ENCODE peak calls at places on chromosomes 4 and X, in six cellular contexts. One of them, this sample, is unnamed.

GRCh38 chr4:18815779-18816173 is 794.2 kb upstream of the LCORL start:
- DNase-seq in heart left ventricle: no peak
- DNase-seq in stomach: no peak
- DNase-seq in vagina: no peak
- DNase-seq in HepG2: no peak
- DNase-seq in prostate gland: no peak
- DNase-seq in this sample: no peak

GRCh38 chr4:6716018-6716911 is at the start of gene BLOC1S4:
- DNase-seq in heart left ventricle: peak; percentile 94
- DNase-seq in stomach: peak; percentile 90
- DNase-seq in vagina: no peak
- DNase-seq in HepG2: peak; percentile 80
- DNase-seq in prostate gland: peak; percentile 80
- DNase-seq in this sample: peak; percentile 86

GRCh38 chr4:155539746-155540145 is 126.9 kb upstream of the GUCY1A1 start:
- DNase-seq in heart left ventricle: no peak
- DNase-seq in stomach: no peak
- DNase-seq in vagina: no peak
- DNase-seq in HepG2: no peak
- DNase-seq in prostate gland: no peak
- DNase-seq in this sample: no peak

GRCh38 chr4:15848191-15848842 is 70.2 kb downstream of the CD38 start:
- DNase-seq in heart left ventricle: no peak
- DNase-seq in stomach: no peak
- DNase-seq in vagina: no peak
- DNase-seq in HepG2: no peak
- DNase-seq in prostate gland: no peak
- DNase-seq in this sample: no peak

GRCh38 chrX:20514358-20514757 is 247.6 kb upstream of the RPS6KA3 start:
- DNase-seq in heart left ventricle: no peak
- DNase-seq in stomach: no peak
- DNase-seq in vagina: no peak
- DNase-seq in HepG2: peak; percentile 16
- DNase-seq in prostate gland: no peak
- DNase-seq in this sample: no peak

GRCh38 chrX:35919536-35920309 is at the start of gene CFAP47:
- DNase-seq in heart left ventricle: peak; percentile 26
- DNase-seq in stomach: peak; percentile 30
- DNase-seq in vagina: no peak
- DNase-seq in HepG2: no peak
- DNase-seq in prostate gland: peak; percentile 7
- DNase-seq in this sample: peak; percentile 25

GRCh38 chr4:56640907-56641493 is 40.1 kb downstream of the HOPX start:
- DNase-seq in heart left ventricle: no peak
- DNase-seq in stomach: no peak
- DNase-seq in vagina: no peak
- DNase-seq in HepG2: no peak
- DNase-seq in prostate gland: no peak
- DNase-seq in this sample: no peak

GRCh38 chr4:14865804-14866203 is 136.5 kb upstream of the CPEB2 start:
- DNase-seq in heart left ventricle: no peak
- DNase-seq in stomach: no peak
- DNase-seq in vagina: no peak
- DNase-seq in HepG2: no peak
- DNase-seq in prostate gland: no peak
- DNase-seq in this sample: no peak

GRCh38 chr4:70915048-70915815 is 13.1 kb downstream of the MOB1B start:
- DNase-seq in heart left ventricle: no peak
- DNase-seq in stomach: no peak
- DNase-seq in vagina: no peak
- DNase-seq in HepG2: no peak
- DNase-seq in prostate gland: no peak
- DNase-seq in this sample: no peak

GRCh38 chrX:57905141-57905540 is 5.1 kb downstream of the ZXDA start:
- DNase-seq in heart left ventricle: no peak
- DNase-seq in stomach: no peak
- DNase-seq in vagina: no peak
- DNase-seq in HepG2: no peak
- DNase-seq in prostate gland: no peak
- DNase-seq in this sample: no peak

GRCh38 chr4:113547487-113548042 is 214.0 kb downstream of the CAMK2D start:
- DNase-seq in heart left ventricle: peak; percentile 88
- DNase-seq in stomach: peak; percentile 91
- DNase-seq in vagina: no peak
- DNase-seq in HepG2: peak; percentile 97
- DNase-seq in prostate gland: peak; percentile 83
- DNase-seq in this sample: peak; percentile 97

GRCh38 chr4:148951346-148951745 is 509.1 kb upstream of the NR3C2 start:
- DNase-seq in heart left ventricle: no peak
- DNase-seq in stomach: no peak
- DNase-seq in vagina: no peak
- DNase-seq in HepG2: no peak
- DNase-seq in prostate gland: no peak
- DNase-seq in this sample: no peak

GRCh38 chrX:112053169-112053568 is 29.4 kb downstream of the TRPC5 start:
- DNase-seq in heart left ventricle: no peak
- DNase-seq in stomach: no peak
- DNase-seq in vagina: no peak
- DNase-seq in HepG2: no peak
- DNase-seq in prostate gland: no peak
- DNase-seq in this sample: no peak

GRCh38 chr4:73839071-73839470 is 2.6 kb downstream of the CXCL6 start:
- DNase-seq in heart left ventricle: no peak
- DNase-seq in stomach: no peak
- DNase-seq in vagina: no peak
- DNase-seq in HepG2: no peak
- DNase-seq in prostate gland: no peak
- DNase-seq in this sample: no peak

GRCh38 chrX:82589410-82589809 is 918.7 kb upstream of the POU3F4 start:
- DNase-seq in heart left ventricle: no peak
- DNase-seq in stomach: no peak
- DNase-seq in vagina: no peak
- DNase-seq in HepG2: no peak
- DNase-seq in prostate gland: no peak
- DNase-seq in this sample: no peak

GRCh38 chrX:136920001-136920400 is 39.5 kb upstream of the RBMX start:
- DNase-seq in heart left ventricle: no peak
- DNase-seq in stomach: no peak
- DNase-seq in vagina: no peak
- DNase-seq in HepG2: no peak
- DNase-seq in prostate gland: no peak
- DNase-seq in this sample: no peak

GRCh38 chr4:25377572-25377882 is 464 bp downstream of the ANAPC4 start:
- DNase-seq in heart left ventricle: peak; percentile 31
- DNase-seq in stomach: no peak
- DNase-seq in vagina: no peak
- DNase-seq in HepG2: no peak
- DNase-seq in prostate gland: no peak
- DNase-seq in this sample: no peak

GRCh38 chr4:118032691-118033090 is 1.6 kb upstream of the NDST3 start:
- DNase-seq in heart left ventricle: no peak
- DNase-seq in stomach: no peak
- DNase-seq in vagina: no peak
- DNase-seq in HepG2: no peak
- DNase-seq in prostate gland: no peak
- DNase-seq in this sample: no peak

GRCh38 chrX:9816094-9816700 is 30.0 kb downstream of the SHROOM2 start:
- DNase-seq in heart left ventricle: no peak
- DNase-seq in stomach: no peak
- DNase-seq in vagina: no peak
- DNase-seq in HepG2: no peak
- DNase-seq in prostate gland: no peak
- DNase-seq in this sample: no peak

GRCh38 chr4:8176547-8177399 is 18.2 kb upstream of the ABLIM2 start:
- DNase-seq in heart left ventricle: peak; percentile 66
- DNase-seq in stomach: peak; percentile 58
- DNase-seq in vagina: no peak
- DNase-seq in HepG2: peak; percentile 65
- DNase-seq in prostate gland: no peak
- DNase-seq in this sample: peak; percentile 64

GRCh38 chr4:62320612-62321011 is 1120.5 kb downstream of the ADGRL3 start:
- DNase-seq in heart left ventricle: no peak
- DNase-seq in stomach: no peak
- DNase-seq in vagina: no peak
- DNase-seq in HepG2: no peak
- DNase-seq in prostate gland: no peak
- DNase-seq in this sample: no peak

GRCh38 chr4:158770671-158771070 is 1.8 kb downstream of the FNIP2 start:
- DNase-seq in heart left ventricle: no peak
- DNase-seq in stomach: no peak
- DNase-seq in vagina: no peak
- DNase-seq in HepG2: no peak
- DNase-seq in prostate gland: no peak
- DNase-seq in this sample: no peak

GRCh38 chr4:188178276-188178675 is 39.0 kb downstream of the TRIML1 start:
- DNase-seq in heart left ventricle: no peak
- DNase-seq in stomach: no peak
- DNase-seq in vagina: no peak
- DNase-seq in HepG2: no peak
- DNase-seq in prostate gland: no peak
- DNase-seq in this sample: no peak

GRCh38 chr4:116358633-116359222 is 726.6 kb downstream of the TRAM1L1 start:
- DNase-seq in heart left ventricle: no peak
- DNase-seq in stomach: peak; percentile 69
- DNase-seq in vagina: no peak
- DNase-seq in HepG2: peak; percentile 82
- DNase-seq in prostate gland: peak; percentile 22
- DNase-seq in this sample: peak; percentile 84

GRCh38 chr4:76200771-76201224 is 12.8 kb downstream of the SCARB2 start:
- DNase-seq in heart left ventricle: no peak
- DNase-seq in stomach: no peak
- DNase-seq in vagina: no peak
- DNase-seq in HepG2: peak; percentile 77
- DNase-seq in prostate gland: no peak
- DNase-seq in this sample: no peak

GRCh38 chr4:186264660-186265059 is 1.3 kb upstream of the F11 start:
- DNase-seq in heart left ventricle: no peak
- DNase-seq in stomach: no peak
- DNase-seq in vagina: no peak
- DNase-seq in HepG2: no peak
- DNase-seq in prostate gland: no peak
- DNase-seq in this sample: no peak

GRCh38 chr4:175033162-175033561 is 115.0 kb downstream of the ADAM29 start:
- DNase-seq in heart left ventricle: no peak
- DNase-seq in stomach: no peak
- DNase-seq in vagina: no peak
- DNase-seq in HepG2: no peak
- DNase-seq in prostate gland: no peak
- DNase-seq in this sample: no peak

GRCh38 chrX:134807039-134807729 is 148.9 kb upstream of the PLAC1 start:
- DNase-seq in heart left ventricle: peak; percentile 90
- DNase-seq in stomach: peak; percentile 92
- DNase-seq in vagina: no peak
- DNase-seq in HepG2: peak; percentile 80
- DNase-seq in prostate gland: peak; percentile 75
- DNase-seq in this sample: peak; percentile 96
- TF ChIP-seq POLR2A in heart left ventricle: peak; percentile 52
- TF ChIP-seq POLR2A in stomach: no peak
- TF ChIP-seq POLR2A in vagina: no peak
- TF ChIP-seq POLR2A in HepG2: no peak
- TF ChIP-seq POLR2A in prostate gland: peak; percentile 47
- TF ChIP-seq POLR2A in this sample: peak; percentile 82

GRCh38 chrX:115013705-115014104 is 3.7 kb downstream of the IL13RA2 start:
- DNase-seq in heart left ventricle: no peak
- DNase-seq in stomach: no peak
- DNase-seq in vagina: no peak
- DNase-seq in HepG2: no peak
- DNase-seq in prostate gland: no peak
- DNase-seq in this sample: no peak
- H3K36me3 ChIP-seq in heart left ventricle: no peaks in the 10 kb centered on the region
- H3K36me3 ChIP-seq in stomach: no peaks in the 10 kb centered on the region
- H3K36me3 ChIP-seq in vagina: no peaks in the 10 kb centered on the region
- H3K36me3 ChIP-seq in HepG2: no peaks in the 10 kb centered on the region
- H3K36me3 ChIP-seq in prostate gland: no peaks in the 10 kb centered on the region
- H3K36me3 ChIP-seq in this sample: no peaks in the 10 kb centered on the region

DNA sequence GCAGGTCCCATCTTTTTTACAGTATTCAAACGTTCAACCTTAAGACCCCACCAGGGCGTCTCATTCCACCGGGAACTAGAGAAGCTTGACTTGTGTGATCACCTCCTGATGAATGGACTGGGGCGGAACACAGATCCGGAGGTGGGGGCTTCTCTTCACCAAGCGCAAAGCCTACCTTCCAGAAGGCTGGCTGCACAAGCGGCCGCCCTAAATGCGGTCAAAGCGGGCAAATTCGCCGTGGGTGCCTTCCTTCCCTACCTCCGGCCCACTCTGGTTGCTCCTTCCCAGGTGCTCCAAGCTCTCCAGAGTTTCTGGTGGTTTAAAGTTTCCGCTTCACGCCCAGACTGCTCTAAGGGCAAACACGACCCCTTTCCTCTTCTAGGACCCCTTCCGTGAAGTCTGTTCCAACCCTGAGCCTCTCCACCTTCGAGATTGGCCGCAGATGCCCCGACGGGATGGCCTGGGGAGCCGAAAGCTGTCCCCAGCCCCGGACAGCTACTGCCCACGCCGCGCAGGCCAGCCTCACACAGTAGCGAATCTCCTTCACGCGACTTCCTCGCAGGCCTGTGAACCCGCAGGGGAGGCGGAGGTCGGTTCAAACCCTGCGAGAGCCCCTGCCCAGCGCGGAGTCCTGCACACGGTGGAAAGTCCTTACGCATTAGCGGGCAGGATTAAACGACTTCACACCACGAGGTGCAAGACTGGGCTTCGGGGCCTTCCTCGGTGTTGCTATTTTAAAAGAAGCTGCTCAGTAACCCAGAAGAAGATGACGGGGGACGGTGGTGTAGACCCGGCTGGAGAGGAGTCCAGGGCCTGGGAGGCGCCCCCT is 1.6 kb upstream of the WWC2 start:
- DNase-seq in heart left ventricle: peak; percentile 44
- DNase-seq in stomach: no peak
- DNase-seq in vagina: no peak
- DNase-seq in HepG2: no peak
- DNase-seq in prostate gland: no peak
- DNase-seq in this sample: no peak
- H3K4me3 ChIP-seq in heart left ventricle: peak overlapping the region; percentile 79
- H3K4me3 ChIP-seq in stomach: peak overlapping the region; percentile 88
- H3K4me3 ChIP-seq in vagina: peak overlapping the region; percentile 88
- H3K4me3 ChIP-seq in HepG2: peak overlapping the region; percentile 90
- H3K4me3 ChIP-seq in prostate gland: peak overlapping the region; percentile 92
- H3K4me3 ChIP-seq in this sample: peak overlapping the region; percentile 63

DNA sequence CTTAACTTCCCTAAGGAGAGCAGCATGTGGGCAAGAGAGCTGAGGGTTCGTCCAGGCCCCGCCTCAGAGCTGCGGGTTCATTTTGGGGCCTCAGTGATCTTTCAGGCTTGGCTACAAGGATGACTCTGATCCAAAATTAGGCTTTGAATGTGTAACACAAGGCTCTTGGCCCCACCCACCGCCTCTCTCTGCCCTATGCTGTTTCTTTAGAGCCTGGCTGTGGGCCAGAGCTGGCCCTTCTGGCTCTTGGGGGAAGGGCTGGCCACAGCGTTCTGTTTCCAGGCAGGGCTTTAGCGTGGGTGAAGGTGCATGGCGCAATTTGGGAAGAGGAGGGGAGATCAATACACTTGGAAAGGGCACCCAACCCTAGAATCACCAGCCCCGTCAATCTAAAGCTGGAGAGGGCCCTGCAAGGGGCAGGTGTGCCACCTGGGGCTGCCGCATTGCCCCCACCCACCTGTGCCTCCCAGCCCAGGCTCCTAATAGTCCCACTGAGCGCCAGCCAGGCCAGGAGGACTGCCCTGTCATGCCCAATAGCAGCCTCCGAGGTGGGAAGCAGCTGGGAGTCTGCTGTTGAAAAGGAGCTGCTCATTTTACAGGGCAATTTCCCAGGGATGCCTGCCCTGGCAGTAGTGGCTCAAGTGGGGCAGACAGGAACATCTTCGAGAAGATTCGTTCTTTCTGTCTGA is 84.5 kb upstream of the MAML3 start:
- DNase-seq in heart left ventricle: peak; percentile 97
- DNase-seq in stomach: peak; percentile 85
- DNase-seq in vagina: no peak
- DNase-seq in HepG2: no peak
- DNase-seq in prostate gland: peak; percentile 63
- DNase-seq in this sample: peak; percentile 87
- TF ChIP-seq POLR2A in heart left ventricle: no peak
- TF ChIP-seq POLR2A in stomach: no peak
- TF ChIP-seq POLR2A in vagina: no peak
- TF ChIP-seq POLR2A in HepG2: no peak
- TF ChIP-seq POLR2A in prostate gland: peak; percentile 27
- TF ChIP-seq POLR2A in this sample: peak; percentile 24

This sample was measured in adrenal gland.